ENCODE peak calls at places on chromosome X, in eight cellular contexts. U is SK-N-SH, G is endothelial cell of umbilical vein, W is neuronal stem cell, A is Karpas-422, F is PC-3, Y is GM12878, N is GM23248. T is an unnamed sample.

GRCh38 chrX:98068210-98068609 is 1184.5 kb downstream of the RPA4 start:
- DNase-seq in U (no peak), G (no peak), W (peak), A (no peak), F (no peak), Y (no peak), N (no peak), T (no peak)

GRCh38 chrX:275967-276587 is 5.1 kb upstream of the PLCXD1 start:
- DNase-seq in U (peak), G (no peak), W (peak), A (peak), F (peak), Y (no peak), N (peak), T (peak)

GRCh38 chrX:28880136-28880535 is 292.9 kb downstream of the IL1RAPL1 start:
- DNase-seq in U (no peak), G (no peak), W (peak), A (no peak), F (no peak), Y (no peak), N (no peak), T (no peak)

GRCh38 chrX:153967536-153968214 is 3.9 kb downstream of the HCFC1 start:
- DNase-seq in U (no peak), G (peak), W (no peak), A (no peak), F (no peak), Y (no peak), N (no peak), T (no peak)

GRCh38 chrX:101452051-101452450 is 33.2 kb upstream of the ARMCX4 start:
- DNase-seq in U (no peak), G (peak), W (no peak), A (no peak), F (no peak), Y (no peak), N (no peak), T (no peak)

GRCh38 chrX:70324326-70324725 is 34.4 kb downstream of the KIF4A start:
- DNase-seq in U (no peak), G (no peak), W (no peak), A (no peak), F (no peak), Y (no peak), N (no peak), T (no peak)

GRCh38 chrX:15820106-15821073 is 30.1 kb downstream of the ZRSR2 start:
- DNase-seq in U (no peak), G (no peak), W (no peak), A (no peak), F (no peak), Y (no peak), N (no peak), T (no peak)

GRCh38 chrX:46819136-46819535 is 17.7 kb upstream of the RP2 start:
- DNase-seq in U (no peak), G (no peak), W (no peak), A (no peak), F (no peak), Y (no peak), N (no peak), T (peak)

GRCh38 chrX:103376118-103376978 is at the start of gene BEX3:
- DNase-seq in U (peak), G (peak), W (no peak), A (no peak), F (peak), Y (no peak), N (peak), T (no peak)

GRCh38 chrX:131741103-131741581 is 197.3 kb downstream of the OR13H1 start:
- DNase-seq in U (peak), G (no peak), W (no peak), A (peak), F (no peak), Y (peak), N (no peak), T (peak)

GRCh38 chrX:40282901-40283674 is 185.3 kb upstream of the BCOR start:
- DNase-seq in U (no peak), G (no peak), W (no peak), A (no peak), F (no peak), Y (no peak), N (peak), T (no peak)

GRCh38 chrX:150088766-150089518 is 150.7 kb upstream of the EOLA2 start:
- DNase-seq in U (no peak), G (no peak), W (no peak), A (no peak), F (no peak), Y (no peak), N (no peak), T (no peak)

GRCh38 chrX:79081895-79082512 is 62.5 kb upstream of the GPR174 start:
- DNase-seq in U (peak), G (peak), W (peak), A (peak), F (peak), Y (peak), N (peak), T (peak)

GRCh38 chrX:138519296-138519695 is 192.2 kb downstream of the FGF13 start:
- DNase-seq in U (no peak), G (no peak), W (peak), A (no peak), F (no peak), Y (no peak), N (peak), T (no peak)

GRCh38 chrX:123468481-123468880 is 264.4 kb downstream of the THOC2 start:
- DNase-seq in U (no peak), G (no peak), W (no peak), A (no peak), F (no peak), Y (no peak), N (no peak), T (no peak)

GRCh38 chrX:140066262-140066661 is 100.9 kb upstream of the CXorf66 start:
- DNase-seq in U (no peak), G (no peak), W (no peak), A (no peak), F (no peak), Y (no peak), N (no peak), T (no peak)

GRCh38 chrX:150844016-150844415 is 54.5 kb downstream of the CD99L2 start:
- DNase-seq in U (no peak), G (no peak), W (no peak), A (no peak), F (peak), Y (no peak), N (no peak), T (peak)

GRCh38 chrX:50082741-50083140 is 118.1 kb downstream of the AKAP4 start:
- DNase-seq in U (no peak), G (no peak), W (no peak), A (no peak), F (no peak), Y (no peak), N (no peak), T (no peak)

GRCh38 chrX:118392726-118393125 is 46.8 kb downstream of the WDR44 start:
- DNase-seq in U (no peak), G (no peak), W (no peak), A (no peak), F (no peak), Y (no peak), N (peak), T (no peak)

GRCh38 chrX:151754042-151754419 is 19.5 kb downstream of the CNGA2 start:
- DNase-seq in U (no peak), G (no peak), W (no peak), A (no peak), F (peak), Y (no peak), N (peak), T (peak)

GRCh38 chrX:124223524-124223923 is 108.9 kb upstream of the TEX13D start:
- DNase-seq in U (no peak), G (no peak), W (no peak), A (no peak), F (no peak), Y (no peak), N (no peak), T (no peak)

GRCh38 chrX:16484338-16484737 is 165.6 kb upstream of the S100G start:
- DNase-seq in U (no peak), G (peak), W (no peak), A (no peak), F (peak), Y (no peak), N (peak), T (peak)

GRCh38 chrX:40260123-40260751 is 162.5 kb upstream of the BCOR start:
- DNase-seq in U (no peak), G (no peak), W (no peak), A (no peak), F (no peak), Y (no peak), N (peak), T (no peak)

GRCh38 chrX:49066690-49067089 is 7.1 kb downstream of the PRAF2 start:
- DNase-seq in U (no peak), G (no peak), W (no peak), A (no peak), F (no peak), Y (no peak), N (no peak), T (no peak)

GRCh38 chrX:120781416-120781815 is 94.2 kb downstream of the CT47B1 start:
- DNase-seq in U (no peak), G (peak), W (no peak), A (no peak), F (no peak), Y (no peak), N (peak), T (no peak)

GRCh38 chrX:106894392-106894909 is 8.7 kb downstream of the RIPPLY1 start:
- DNase-seq in U (peak), G (peak), W (peak), A (peak), F (peak), Y (no peak), N (peak), T (peak)

GRCh38 chrX:4787971-4788370 is 1074.5 kb upstream of the PRKX start:
- DNase-seq in U (no peak), G (no peak), W (no peak), A (no peak), F (peak), Y (no peak), N (no peak), T (no peak)

GRCh38 chrX:3244955-3245354 is 101.5 kb downstream of the MXRA5 start:
- DNase-seq in U (no peak), G (peak), W (no peak), A (no peak), F (peak), Y (no peak), N (peak), T (peak)

GRCh38 chrX:154724999-154725756 is 25.7 kb downstream of the GAB3 start:
- DNase-seq in U (no peak), G (no peak), W (no peak), A (no peak), F (no peak), Y (no peak), N (no peak), T (no peak)

GRCh38 chrX:154546354-154547244 is at the start of gene G6PD:
- DNase-seq in U (peak), G (peak), W (peak), A (peak), F (peak), Y (no peak), N (peak), T (peak)

DNA sequence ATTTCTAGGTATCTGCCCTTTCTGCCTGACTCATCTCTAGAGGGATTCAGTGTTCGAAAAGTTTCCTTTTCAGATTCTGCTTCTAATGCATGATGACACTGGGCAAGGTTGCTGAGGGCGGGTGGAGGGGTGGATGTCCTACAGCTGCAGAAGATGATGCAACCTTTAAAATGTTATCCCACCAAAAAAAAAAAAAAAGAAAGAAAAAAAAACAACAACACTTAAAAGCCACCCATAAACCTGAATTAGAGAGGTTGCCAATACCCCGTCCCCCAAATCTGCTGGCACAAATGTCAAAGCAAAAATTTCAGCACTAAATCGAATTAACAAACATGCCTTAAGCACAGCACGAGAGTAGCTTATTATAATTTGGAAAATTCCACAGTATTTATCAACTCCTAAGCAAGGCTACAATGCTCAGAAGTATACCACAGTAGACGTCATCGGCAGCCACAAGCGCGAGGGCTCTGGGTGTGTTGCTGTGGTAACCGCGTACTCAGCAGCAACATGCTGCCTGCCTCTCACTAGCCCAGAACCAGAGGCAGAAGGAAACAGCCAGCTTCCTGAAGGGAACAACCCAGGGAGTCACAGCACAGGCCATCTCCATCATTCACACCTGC is 167.5 kb upstream of the MAP3K15 start:
- DNase-seq in U (peak), G (no peak), W (peak), A (no peak), F (peak), Y (no peak), N (peak), T (no peak)
- H3K4me3 ChIP-seq in U (peak), G (no peak), W (no peak), A (no peak), F (peak), Y (no peak), N (peak), T (no peak)

GRCh38 chrX:110409925-110410324 is 51.3 kb downstream of the RTL9 start:
- DNase-seq in U (no peak), G (peak), W (no peak), A (no peak), F (peak), Y (no peak), N (peak), T (peak)

GRCh38 chrX:110410598-110410997 is 52.0 kb downstream of the RTL9 start:
- DNase-seq in U (no peak), G (no peak), W (no peak), A (no peak), F (no peak), Y (no peak), N (no peak), T (no peak)

GRCh38 chrX:110406822-110407221 is 48.2 kb downstream of the RTL9 start:
- DNase-seq in U (no peak), G (no peak), W (no peak), A (no peak), F (no peak), Y (no peak), N (no peak), T (no peak)

GRCh38 chrX:110408949-110409588 is 50.4 kb downstream of the RTL9 start:
- DNase-seq in U (no peak), G (peak), W (no peak), A (no peak), F (no peak), Y (no peak), N (no peak), T (no peak)

GRCh38 chrX:110407910-110408545 is 49.4 kb downstream of the RTL9 start:
- DNase-seq in U (peak), G (peak), W (peak), A (peak), F (peak), Y (no peak), N (peak), T (peak)
- H2AFZ ChIP-seq in U (no peak), G (no peak), W (no peak), A (no peak), F (no peak), Y (no peak), N (no peak), T (no peak)

DNA sequence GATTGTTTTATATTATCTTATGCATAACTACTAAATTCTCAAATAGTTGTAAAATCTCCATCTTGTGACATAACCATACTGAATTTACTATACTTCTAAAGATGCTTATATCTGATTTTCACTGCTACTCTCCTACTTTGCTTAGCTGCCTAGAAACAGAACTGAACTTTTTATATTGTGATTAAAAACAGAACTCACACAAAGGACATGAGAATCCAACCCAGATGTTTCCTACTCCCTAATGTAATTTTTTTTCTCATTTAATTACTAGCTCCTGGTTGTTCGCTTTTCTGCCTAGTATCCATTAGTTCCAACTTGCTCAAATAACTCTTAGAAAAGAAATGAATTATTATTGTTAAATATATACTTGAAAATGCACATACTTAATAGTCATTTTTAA is 283.5 kb upstream of the ACTRT1 start:
- DNase-seq in U (peak), G (no peak), W (no peak), A (no peak), F (no peak), Y (no peak), N (no peak), T (no peak)
- H3K4me3 ChIP-seq in U (no peak), G (no peak), W (no peak), A (no peak), F (no peak), Y (no peak), N (no peak), T (no peak)

DNA sequence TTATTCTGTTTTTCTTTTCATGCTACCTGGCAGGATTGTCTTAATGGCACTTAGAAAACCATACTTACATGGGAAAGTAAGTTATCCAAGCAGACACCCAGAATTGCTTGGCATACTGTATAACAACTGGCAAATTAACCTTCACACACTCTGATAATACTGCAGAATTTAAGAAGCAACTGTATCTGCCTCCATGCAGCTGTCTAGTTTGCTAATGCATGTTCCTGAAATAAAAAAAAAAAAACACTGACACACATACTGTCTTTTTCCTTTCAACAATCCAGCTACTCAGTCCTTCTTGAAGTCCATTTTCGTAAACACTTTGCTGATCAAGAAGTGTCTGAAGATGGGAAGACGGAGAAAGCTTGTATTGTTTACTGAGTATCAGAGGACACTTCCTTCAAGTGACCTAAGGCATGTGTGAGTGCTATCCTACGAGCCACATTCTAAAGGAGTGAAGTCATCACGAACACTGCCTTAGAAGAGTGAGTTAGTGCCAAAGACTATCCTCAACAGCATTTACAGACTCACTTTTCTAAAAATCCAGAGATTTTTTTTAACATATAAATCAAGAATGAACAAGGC is 82.6 kb downstream of the LUZP4 start:
- DNase-seq in U (no peak), G (peak), W (no peak), A (no peak), F (peak), Y (no peak), N (peak), T (peak)
- H2AFZ ChIP-seq in U (peak), G (peak), W (peak), A (no peak), F (peak), Y (no peak), N (peak), T (no peak)

DNA sequence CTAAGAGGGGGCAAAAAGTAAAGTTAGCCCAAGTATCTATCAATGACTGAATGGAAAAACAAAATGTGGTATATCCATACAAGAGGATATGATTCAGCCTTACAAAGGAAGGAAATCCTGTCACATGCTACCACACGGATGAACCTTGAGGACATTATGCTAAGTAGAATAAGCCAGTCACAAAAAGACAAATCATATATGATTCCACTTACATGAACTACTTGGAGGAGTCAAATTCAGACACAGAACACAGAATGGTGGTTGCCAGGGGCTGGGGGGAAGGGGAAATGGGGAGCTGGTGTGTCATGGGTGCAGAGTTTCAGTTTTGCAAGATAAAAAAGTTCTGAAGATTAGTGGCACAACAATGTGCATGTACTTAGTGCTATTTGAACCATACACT is 101.8 kb downstream of the SH3KBP1 start:
- DNase-seq in U (no peak), G (no peak), W (no peak), A (no peak), F (no peak), Y (no peak), N (no peak), T (no peak)
- H3K4me3 ChIP-seq in U (no peak), G (no peak), W (no peak), A (no peak), F (no peak), Y (no peak), N (no peak), T (no peak)

GRCh38 chrX:134382821-134383220 is 77.1 kb upstream of the HPRT1 start:
- DNase-seq in U (no peak), G (no peak), W (no peak), A (no peak), F (no peak), Y (no peak), N (no peak), T (no peak)

DNA sequence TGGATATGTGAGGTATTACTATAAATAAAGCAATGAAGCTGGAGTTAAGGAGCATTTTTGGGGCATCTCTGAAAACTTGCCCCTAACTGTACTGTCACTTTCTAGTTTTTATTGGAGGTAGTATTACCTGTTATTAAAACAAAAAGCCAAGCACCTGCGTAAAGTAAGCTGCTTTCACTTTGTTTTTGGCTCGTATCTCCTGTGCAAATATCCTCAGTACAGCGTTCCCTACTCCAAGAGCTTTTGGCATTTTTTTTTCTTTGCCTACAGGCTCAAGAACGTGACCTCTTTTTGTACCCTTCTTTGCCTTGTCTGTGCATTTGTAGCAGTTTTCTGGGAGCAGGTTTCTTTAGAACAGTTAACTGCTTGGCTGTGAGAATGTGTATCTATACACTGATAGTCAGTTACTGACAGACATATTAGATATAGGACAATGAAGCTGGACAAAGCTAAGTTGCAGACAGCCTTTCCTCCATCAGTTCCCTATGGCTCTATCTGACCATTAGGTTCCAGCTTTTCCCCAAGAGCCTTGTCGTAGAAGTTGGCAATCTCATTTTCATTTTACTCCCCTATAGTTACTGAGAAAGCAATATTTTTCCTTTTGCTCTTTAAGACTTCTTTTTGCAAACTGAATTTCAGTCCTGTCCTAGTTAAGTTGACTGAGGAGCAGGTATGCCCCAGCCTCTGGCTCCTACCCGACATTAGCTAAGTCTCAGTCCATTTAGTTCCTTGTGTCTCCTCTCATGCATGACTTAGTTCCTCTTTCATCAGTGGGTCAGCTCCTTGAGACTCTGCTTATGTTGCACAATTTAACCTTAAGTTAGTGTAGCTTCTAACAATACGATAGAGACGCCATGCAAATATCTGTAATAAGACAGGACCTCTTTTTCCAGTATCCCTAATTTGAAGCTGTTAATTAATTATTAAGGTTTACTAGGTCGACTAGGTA is 71.5 kb upstream of the HPRT1 start:
- DNase-seq in U (no peak), G (no peak), W (no peak), A (peak), F (no peak), Y (peak), N (no peak), T (no peak)
- H2AFZ ChIP-seq in U (no peak), G (no peak), W (no peak), A (no peak), F (no peak), Y (no peak), N (no peak), T (no peak)